ENCODE peak calls at places on chromosomes 5 and 9, in four cellular contexts. S is K562, O is HepG2, V is GM12878. Q is an unnamed sample.

GRCh38 chr5:58410441-58410840 is 49.4 kb downstream of the PLK2 start:
- DNase-seq in S (no peak), O (no peak), V (no peak), Q (peak)

GRCh38 chr5:155587458-155587857 is 573.9 kb downstream of the KIF4B start:
- DNase-seq in S (no peak), O (no peak), V (no peak), Q (no peak)

GRCh38 chr9:88852794-88853193 is 138.5 kb upstream of the S1PR3 start:
- DNase-seq in S (peak), O (no peak), V (no peak), Q (peak)

GRCh38 chr5:53091304-53091703 is 18.3 kb downstream of the MOCS2 start:
- DNase-seq in S (no peak), O (no peak), V (no peak), Q (no peak)

GRCh38 chr5:67268233-67269011 is 71.8 kb upstream of the CD180 start:
- DNase-seq in S (no peak), O (peak), V (no peak), Q (no peak)

GRCh38 chr5:161301586-161301985 is 244.9 kb downstream of the GABRB2 start:
- DNase-seq in S (no peak), O (no peak), V (no peak), Q (no peak)

GRCh38 chr9:3045153-3045552 is 201.3 kb upstream of the PUM3 start:
- DNase-seq in S (no peak), O (no peak), V (no peak), Q (no peak)

GRCh38 chr5:151745071-151745705 is 13.2 kb downstream of the ATOX1 start:
- DNase-seq in S (no peak), O (no peak), V (peak), Q (no peak)

GRCh38 chr5:96302174-96302738 is 130.8 kb downstream of the PCSK1 start:
- DNase-seq in S (no peak), O (no peak), V (no peak), Q (peak)

GRCh38 chr9:93599571-93600403 is 23.4 kb downstream of the PHF2 start:
- DNase-seq in S (no peak), O (no peak), V (no peak), Q (peak)

GRCh38 chr5:133664422-133664821 is 52.1 kb upstream of the FSTL4 start:
- DNase-seq in S (no peak), O (no peak), V (no peak), Q (no peak)

GRCh38 chr9:15101046-15101445 is 190.8 kb upstream of the FREM1 start:
- DNase-seq in S (no peak), O (no peak), V (no peak), Q (no peak)

GRCh38 chr9:120265791-120266190 is 314.2 kb downstream of the CDK5RAP2 start:
- DNase-seq in S (no peak), O (no peak), V (no peak), Q (peak)

GRCh38 chr5:148941810-148942209 is 115.4 kb downstream of the ADRB2 start:
- DNase-seq in S (no peak), O (no peak), V (no peak), Q (no peak)

GRCh38 chr5:35990941-35991592 is at the start of gene UGT3A1:
- DNase-seq in S (no peak), O (no peak), V (no peak), Q (peak)

GRCh38 chr5:95178046-95178651 is 106.7 kb downstream of the MCTP1 start:
- DNase-seq in S (peak), O (peak), V (peak), Q (peak)

GRCh38 chr9:107971241-107971640 is 481.7 kb upstream of the KLF4 start:
- DNase-seq in S (no peak), O (no peak), V (no peak), Q (no peak)

GRCh38 chr5:154543380-154543779 is 65.4 kb upstream of the HAND1 start:
- DNase-seq in S (no peak), O (no peak), V (no peak), Q (no peak)

GRCh38 chr5:163489055-163489744 is 16.2 kb upstream of the MAT2B start:
- DNase-seq in S (no peak), O (peak), V (no peak), Q (peak)

GRCh38 chr5:44388504-44389409 is 463 bp downstream of the FGF10 start:
- DNase-seq in S (no peak), O (no peak), V (no peak), Q (peak)

GRCh38 chr5:157116483-157116954 is 7.7 kb upstream of the HAVCR2 start:
- DNase-seq in S (no peak), O (no peak), V (peak), Q (no peak)

GRCh38 chr5:154788212-154788611 is 33.0 kb downstream of the LARP1 start:
- DNase-seq in S (no peak), O (no peak), V (no peak), Q (no peak)

GRCh38 chr9:126063326-126063725 is 263.3 kb upstream of the MVB12B start:
- DNase-seq in S (no peak), O (no peak), V (no peak), Q (no peak)

GRCh38 chr5:62732677-62733121 is 154.1 kb downstream of the LRRC70 start:
- DNase-seq in S (no peak), O (no peak), V (no peak), Q (no peak)

GRCh38 chr5:56029457-56029856 is 34.7 kb upstream of the IL6ST start:
- DNase-seq in S (no peak), O (no peak), V (no peak), Q (no peak)

GRCh38 chr5:151448038-151448985 is 909 bp downstream of the SLC36A1 start:
- DNase-seq in S (peak), O (peak), V (no peak), Q (peak)

GRCh38 chr9:124222918-124223720 is 34.6 kb upstream of the NEK6 start:
- DNase-seq in S (no peak), O (peak), V (no peak), Q (no peak)

GRCh38 chr5:58849995-58850667 is 267.3 kb downstream of the RAB3C start:
- DNase-seq in S (peak), O (peak), V (no peak), Q (peak)

GRCh38 chr9:6997330-6997729 is 239.6 kb downstream of the KDM4C start:
- DNase-seq in S (no peak), O (no peak), V (no peak), Q (no peak)

GRCh38 chr5:180802325-180803180 is at the start of gene MGAT1:
- DNase-seq in S (peak), O (peak), V (no peak), Q (peak)
- TF ChIP-seq CTCF in S (no peak), O (no peak), V (no peak), Q (no peak)

GRCh38 chr5:176822041-176822425 is 11.7 kb downstream of the UNC5A start:
- DNase-seq in S (no peak), O (no peak), V (no peak), Q (no peak)

GRCh38 chr5:176821441-176821840 is 11.1 kb downstream of the UNC5A start:
- DNase-seq in S (no peak), O (no peak), V (no peak), Q (no peak)

GRCh38 chr5:176822426-176823075 is 12.2 kb downstream of the UNC5A start:
- DNase-seq in S (no peak), O (no peak), V (no peak), Q (no peak)

GRCh38 chr5:176819476-176819875 is 9.1 kb downstream of the UNC5A start:
- DNase-seq in S (peak), O (no peak), V (no peak), Q (peak)

DNA sequence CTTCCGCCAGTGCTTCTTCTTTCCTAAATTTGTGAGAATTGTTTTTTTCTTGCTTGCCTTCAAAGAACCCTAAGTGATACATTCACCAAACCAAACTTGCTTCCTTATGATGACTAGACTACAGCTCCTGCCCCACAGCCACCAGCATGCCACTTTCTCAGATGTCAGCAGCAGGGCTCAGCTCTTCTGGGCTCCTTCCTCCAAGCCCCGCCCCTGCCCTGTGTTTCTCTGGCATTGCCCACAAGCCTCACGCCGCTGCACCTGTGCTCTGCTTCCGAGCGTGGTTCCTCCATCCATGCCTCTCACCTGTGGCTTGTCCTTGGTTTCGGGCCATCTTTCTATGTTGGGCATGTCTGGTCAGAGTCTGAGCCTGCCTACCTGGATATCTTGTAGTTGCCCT is 10.6 kb downstream of the UNC5A start:
- DNase-seq in S (no peak), O (no peak), V (no peak), Q (no peak)
- TF ChIP-seq JUNB in S (no peak), O (no peak), V (no peak), Q (no peak)

DNA sequence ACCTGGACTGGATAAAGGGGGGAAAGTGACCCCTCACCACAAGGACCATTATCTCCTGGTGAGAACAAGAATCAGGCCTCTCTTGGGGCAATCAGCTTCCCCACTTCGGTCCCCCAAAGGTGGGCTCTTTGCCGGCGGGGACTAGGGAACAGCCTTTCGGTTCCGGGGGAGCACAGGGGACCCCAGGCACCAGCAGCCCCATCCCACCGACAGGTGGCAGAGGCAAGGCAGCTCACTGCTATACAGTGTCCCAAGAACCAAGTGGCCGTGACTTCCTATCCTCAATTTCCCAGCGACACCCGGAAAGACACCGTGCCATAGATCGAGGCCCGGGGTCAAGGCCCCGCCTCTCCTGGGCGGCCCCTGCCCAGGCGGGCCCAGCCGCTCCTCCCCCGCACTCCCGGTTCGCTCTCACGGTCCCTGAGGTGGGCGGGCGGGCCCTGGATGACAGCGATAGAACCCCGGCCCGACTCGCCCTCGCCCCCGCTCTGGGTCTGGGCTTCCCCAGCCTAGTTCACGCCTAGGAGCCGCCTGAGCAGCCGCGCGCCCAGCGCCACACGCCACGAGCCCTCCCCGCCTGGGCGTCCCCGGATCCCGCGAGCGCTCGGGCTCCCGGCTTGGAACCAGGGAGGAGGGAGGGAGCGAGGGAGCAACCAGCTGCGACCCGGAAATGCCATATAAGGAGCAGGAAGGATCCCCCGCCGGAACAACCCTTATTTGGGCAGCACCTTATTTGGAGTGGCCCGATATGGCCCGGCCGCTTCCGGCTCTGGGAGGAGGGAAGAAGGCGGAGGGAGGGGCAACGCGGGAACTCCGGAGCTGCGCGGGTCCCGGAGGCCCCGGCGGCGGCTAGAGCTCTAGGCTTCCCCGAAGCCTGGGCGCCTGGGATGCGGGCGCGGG is 641 bp upstream of the EGR1 start:
- DNase-seq in S (peak), O (peak), V (peak), Q (peak)
- TF ChIP-seq CTCF in S (no peak), O (no peak), V (peak), Q (no peak)

GRCh38 chr5:124613273-124613953 is 133.0 kb downstream of the ZNF608 start:
- DNase-seq in S (no peak), O (no peak), V (no peak), Q (no peak)

GRCh38 chr5:124617787-124618186 is 128.7 kb downstream of the ZNF608 start:
- DNase-seq in S (no peak), O (no peak), V (no peak), Q (no peak)

GRCh38 chr5:124606116-124606515 is 140.3 kb downstream of the ZNF608 start:
- DNase-seq in S (no peak), O (no peak), V (no peak), Q (no peak)

GRCh38 chr5:124614836-124615235 is 131.6 kb downstream of the ZNF608 start:
- DNase-seq in S (no peak), O (no peak), V (no peak), Q (no peak)

GRCh38 chr5:124612023-124612422 is 134.4 kb downstream of the ZNF608 start:
- DNase-seq in S (no peak), O (no peak), V (no peak), Q (no peak)
- TF ChIP-seq JUNB in S (no peak), O (no peak), V (no peak), Q (no peak)

GRCh38 chr5:177384134-177384533 is at the start of gene SLC34A1:
- DNase-seq in S (no peak), O (no peak), V (no peak), Q (no peak)

GRCh38 chr5:177383181-177383580 is 1.1 kb upstream of the SLC34A1 start:
- DNase-seq in S (no peak), O (no peak), V (no peak), Q (no peak)

GRCh38 chr5:177385720-177386119 is 1.5 kb downstream of the SLC34A1 start:
- DNase-seq in S (no peak), O (no peak), V (no peak), Q (no peak)

GRCh38 chr5:177380805-177381126 is 3.5 kb upstream of the SLC34A1 start:
- DNase-seq in S (no peak), O (no peak), V (no peak), Q (no peak)

DNA sequence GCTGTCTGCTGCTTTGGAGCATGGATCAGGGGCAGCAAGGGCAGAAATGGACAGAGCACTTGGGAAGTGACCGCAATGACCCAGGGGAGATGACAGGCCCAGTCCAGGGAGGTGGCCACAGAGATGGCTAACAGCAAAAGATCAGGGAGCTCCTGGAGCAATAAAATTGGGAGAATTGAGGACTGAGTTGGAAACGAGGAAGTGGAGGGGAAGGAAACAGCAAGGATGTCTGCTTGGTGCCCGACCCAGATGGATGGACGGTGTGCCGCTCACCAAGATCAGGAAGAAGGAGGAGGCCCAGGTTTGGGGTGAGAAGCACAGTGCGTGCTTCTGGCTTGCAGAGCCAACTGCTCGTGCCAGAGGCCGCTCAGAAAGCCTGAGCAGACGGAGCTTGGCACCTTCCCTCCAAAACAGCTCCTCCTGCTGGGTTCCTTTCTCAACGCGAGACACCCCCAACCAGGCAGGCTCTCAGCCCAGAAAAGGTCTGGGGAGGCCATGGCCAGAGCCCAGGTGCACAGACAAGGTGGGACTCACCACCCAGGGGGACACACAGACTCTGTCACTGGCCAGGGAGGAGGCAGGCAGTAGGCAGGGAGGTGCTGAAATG is 1.7 kb upstream of the SLC34A1 start:
- DNase-seq in S (no peak), O (no peak), V (no peak), Q (peak)
- TF ChIP-seq CTCF in S (peak), O (peak), V (peak), Q (peak)

Q was measured in GM23338.